ENCODE peak calls at places on chromosomes 6 and 20, in five cellular contexts. One of them, this sample, is unnamed.

GRCh38 chr6:15065603-15066002 is 180.3 kb upstream of the JARID2 start:
- DNase-seq in dorsolateral prefrontal cortex: no peak
- DNase-seq in stimulated activated naive B cell treated with anti-CD40 and anti-IgM and Interleukin-4, amounts not matched to agents 10 μg/mL and 1 μg/mL and 100 μg/mL, for 72 hours: no peak
- DNase-seq in T47D: no peak
- DNase-seq in fibroblast of lung: peak
- DNase-seq in this sample: no peak

GRCh38 chr6:53398541-53399344 is 50.0 kb upstream of the ELOVL5 start:
- DNase-seq in dorsolateral prefrontal cortex: no peak
- DNase-seq in stimulated activated naive B cell treated with anti-CD40 and anti-IgM and Interleukin-4, amounts not matched to agents 10 μg/mL and 1 μg/mL and 100 μg/mL, for 72 hours: no peak
- DNase-seq in T47D: no peak
- DNase-seq in fibroblast of lung: no peak
- DNase-seq in this sample: no peak

GRCh38 chr6:12111271-12111670 is 99.2 kb downstream of the HIVEP1 start:
- DNase-seq in dorsolateral prefrontal cortex: no peak
- DNase-seq in stimulated activated naive B cell treated with anti-CD40 and anti-IgM and Interleukin-4, amounts not matched to agents 10 μg/mL and 1 μg/mL and 100 μg/mL, for 72 hours: no peak
- DNase-seq in T47D: no peak
- DNase-seq in fibroblast of lung: no peak
- DNase-seq in this sample: no peak

GRCh38 chr20:61437280-61438206 is 185.5 kb downstream of the CDH4 start:
- DNase-seq in dorsolateral prefrontal cortex: no peak
- DNase-seq in stimulated activated naive B cell treated with anti-CD40 and anti-IgM and Interleukin-4, amounts not matched to agents 10 μg/mL and 1 μg/mL and 100 μg/mL, for 72 hours: no peak
- DNase-seq in T47D: no peak
- DNase-seq in fibroblast of lung: peak
- DNase-seq in this sample: no peak

GRCh38 chr20:9817654-9818053 is 21.2 kb downstream of the PAK5 start:
- DNase-seq in dorsolateral prefrontal cortex: no peak
- DNase-seq in stimulated activated naive B cell treated with anti-CD40 and anti-IgM and Interleukin-4, amounts not matched to agents 10 μg/mL and 1 μg/mL and 100 μg/mL, for 72 hours: no peak
- DNase-seq in T47D: no peak
- DNase-seq in fibroblast of lung: no peak
- DNase-seq in this sample: no peak

GRCh38 chr6:56222509-56222908 is 24.9 kb downstream of the COL21A1 start:
- DNase-seq in dorsolateral prefrontal cortex: no peak
- DNase-seq in stimulated activated naive B cell treated with anti-CD40 and anti-IgM and Interleukin-4, amounts not matched to agents 10 μg/mL and 1 μg/mL and 100 μg/mL, for 72 hours: no peak
- DNase-seq in T47D: no peak
- DNase-seq in fibroblast of lung: peak
- DNase-seq in this sample: no peak

GRCh38 chr6:112881828-112882227 is 534.7 kb downstream of the RFPL4B start:
- DNase-seq in dorsolateral prefrontal cortex: no peak
- DNase-seq in stimulated activated naive B cell treated with anti-CD40 and anti-IgM and Interleukin-4, amounts not matched to agents 10 μg/mL and 1 μg/mL and 100 μg/mL, for 72 hours: no peak
- DNase-seq in T47D: no peak
- DNase-seq in fibroblast of lung: no peak
- DNase-seq in this sample: no peak

GRCh38 chr6:2157441-2158127 is 87.8 kb downstream of the GMDS start:
- DNase-seq in dorsolateral prefrontal cortex: no peak
- DNase-seq in stimulated activated naive B cell treated with anti-CD40 and anti-IgM and Interleukin-4, amounts not matched to agents 10 μg/mL and 1 μg/mL and 100 μg/mL, for 72 hours: peak
- DNase-seq in T47D: no peak
- DNase-seq in fibroblast of lung: peak
- DNase-seq in this sample: no peak

GRCh38 chr6:125169058-125169457 is 15.5 kb downstream of the TPD52L1 start:
- DNase-seq in dorsolateral prefrontal cortex: no peak
- DNase-seq in stimulated activated naive B cell treated with anti-CD40 and anti-IgM and Interleukin-4, amounts not matched to agents 10 μg/mL and 1 μg/mL and 100 μg/mL, for 72 hours: no peak
- DNase-seq in T47D: no peak
- DNase-seq in fibroblast of lung: peak
- DNase-seq in this sample: no peak

GRCh38 chr6:4805553-4806307 is 29.5 kb downstream of the CDYL start:
- DNase-seq in dorsolateral prefrontal cortex: peak
- DNase-seq in stimulated activated naive B cell treated with anti-CD40 and anti-IgM and Interleukin-4, amounts not matched to agents 10 μg/mL and 1 μg/mL and 100 μg/mL, for 72 hours: no peak
- DNase-seq in T47D: peak
- DNase-seq in fibroblast of lung: peak
- DNase-seq in this sample: peak

GRCh38 chr6:33410711-33411631 is at the start of gene PHF1:
- DNase-seq in dorsolateral prefrontal cortex: peak
- DNase-seq in stimulated activated naive B cell treated with anti-CD40 and anti-IgM and Interleukin-4, amounts not matched to agents 10 μg/mL and 1 μg/mL and 100 μg/mL, for 72 hours: peak
- DNase-seq in T47D: peak
- DNase-seq in fibroblast of lung: peak
- DNase-seq in this sample: no peak

GRCh38 chr6:167742719-167743303 is 83.9 kb upstream of the AFDN start:
- DNase-seq in dorsolateral prefrontal cortex: no peak
- DNase-seq in stimulated activated naive B cell treated with anti-CD40 and anti-IgM and Interleukin-4, amounts not matched to agents 10 μg/mL and 1 μg/mL and 100 μg/mL, for 72 hours: no peak
- DNase-seq in T47D: no peak
- DNase-seq in fibroblast of lung: no peak
- DNase-seq in this sample: no peak

GRCh38 chr20:17889226-17889625 is 79.4 kb downstream of the SNX5 start:
- DNase-seq in dorsolateral prefrontal cortex: no peak
- DNase-seq in stimulated activated naive B cell treated with anti-CD40 and anti-IgM and Interleukin-4, amounts not matched to agents 10 μg/mL and 1 μg/mL and 100 μg/mL, for 72 hours: no peak
- DNase-seq in T47D: no peak
- DNase-seq in fibroblast of lung: peak
- DNase-seq in this sample: no peak

GRCh38 chr6:17870302-17871168 is 116.9 kb downstream of the KIF13A start:
- DNase-seq in dorsolateral prefrontal cortex: no peak
- DNase-seq in stimulated activated naive B cell treated with anti-CD40 and anti-IgM and Interleukin-4, amounts not matched to agents 10 μg/mL and 1 μg/mL and 100 μg/mL, for 72 hours: no peak
- DNase-seq in T47D: no peak
- DNase-seq in fibroblast of lung: no peak
- DNase-seq in this sample: no peak

GRCh38 chr6:157430834-157431233 is 49.8 kb downstream of the ZDHHC14 start:
- DNase-seq in dorsolateral prefrontal cortex: no peak
- DNase-seq in stimulated activated naive B cell treated with anti-CD40 and anti-IgM and Interleukin-4, amounts not matched to agents 10 μg/mL and 1 μg/mL and 100 μg/mL, for 72 hours: peak
- DNase-seq in T47D: no peak
- DNase-seq in fibroblast of lung: no peak
- DNase-seq in this sample: no peak

GRCh38 chr20:1252416-1252815 is 13.7 kb upstream of the SNPH start:
- DNase-seq in dorsolateral prefrontal cortex: no peak
- DNase-seq in stimulated activated naive B cell treated with anti-CD40 and anti-IgM and Interleukin-4, amounts not matched to agents 10 μg/mL and 1 μg/mL and 100 μg/mL, for 72 hours: no peak
- DNase-seq in T47D: no peak
- DNase-seq in fibroblast of lung: no peak
- DNase-seq in this sample: no peak

This sample was measured in NCI-H1092 treated with DMSO at 0.1 percent for 48 hours.